ENCODE peak calls at places on chromosomes 5 and 9, in five cellular contexts. One of them, this sample, is unnamed.

GRCh38 chr5:58764199-58764598 is 181.3 kb downstream of the RAB3C start:
- DNase-seq in upper lobe of right lung: no peak
- DNase-seq in mesothelial cell of epicardium: no peak
- DNase-seq in AG09319: no peak
- DNase-seq in GM12865: no peak
- DNase-seq in this sample: no peak

GRCh38 chr5:142915840-142916424 is 145.8 kb downstream of the ARHGAP26 start:
- DNase-seq in upper lobe of right lung: no peak
- DNase-seq in mesothelial cell of epicardium: no peak
- DNase-seq in AG09319: no peak
- DNase-seq in GM12865: peak
- DNase-seq in this sample: no peak

GRCh38 chr9:73118297-73118696 is 33.4 kb upstream of the ANXA1 start:
- DNase-seq in upper lobe of right lung: no peak
- DNase-seq in mesothelial cell of epicardium: no peak
- DNase-seq in AG09319: no peak
- DNase-seq in GM12865: no peak
- DNase-seq in this sample: no peak

GRCh38 chr5:143218563-143219170 is 184.8 kb downstream of the NR3C1 start:
- DNase-seq in upper lobe of right lung: no peak
- DNase-seq in mesothelial cell of epicardium: no peak
- DNase-seq in AG09319: no peak
- DNase-seq in GM12865: peak
- DNase-seq in this sample: no peak

GRCh38 chr9:26677965-26678745 is 214.4 kb downstream of the CAAP1 start:
- DNase-seq in upper lobe of right lung: no peak
- DNase-seq in mesothelial cell of epicardium: no peak
- DNase-seq in AG09319: no peak
- DNase-seq in GM12865: no peak
- DNase-seq in this sample: no peak

GRCh38 chr5:146199216-146199815 is 4.1 kb upstream of the RBM27 start:
- DNase-seq in upper lobe of right lung: no peak
- DNase-seq in mesothelial cell of epicardium: no peak
- DNase-seq in AG09319: no peak
- DNase-seq in GM12865: no peak
- DNase-seq in this sample: no peak

GRCh38 chr5:149617760-149618306 is 36.5 kb downstream of the ARHGEF37 start:
- DNase-seq in upper lobe of right lung: no peak
- DNase-seq in mesothelial cell of epicardium: no peak
- DNase-seq in AG09319: no peak
- DNase-seq in GM12865: peak
- DNase-seq in this sample: no peak

GRCh38 chr5:18113724-18114123 is 479.5 kb downstream of the TAF11L14 start:
- DNase-seq in upper lobe of right lung: no peak
- DNase-seq in mesothelial cell of epicardium: no peak
- DNase-seq in AG09319: no peak
- DNase-seq in GM12865: no peak
- DNase-seq in this sample: no peak

GRCh38 chr9:967436-967835 is 9.0 kb upstream of the DMRT3 start:
- DNase-seq in upper lobe of right lung: no peak
- DNase-seq in mesothelial cell of epicardium: no peak
- DNase-seq in AG09319: no peak
- DNase-seq in GM12865: no peak
- DNase-seq in this sample: no peak

GRCh38 chr5:171821286-171821685 is 35.7 kb downstream of the SMIM23 start:
- DNase-seq in upper lobe of right lung: no peak
- DNase-seq in mesothelial cell of epicardium: no peak
- DNase-seq in AG09319: no peak
- DNase-seq in GM12865: no peak
- DNase-seq in this sample: no peak

GRCh38 chr9:90894956-90895687 is 93.5 kb downstream of the SYK start:
- DNase-seq in upper lobe of right lung: no peak
- DNase-seq in mesothelial cell of epicardium: no peak
- DNase-seq in AG09319: no peak
- DNase-seq in GM12865: no peak
- DNase-seq in this sample: no peak

GRCh38 chr5:16483361-16483760 is 17.8 kb upstream of the ZNF622 start:
- DNase-seq in upper lobe of right lung: no peak
- DNase-seq in mesothelial cell of epicardium: no peak
- DNase-seq in AG09319: no peak
- DNase-seq in GM12865: no peak
- DNase-seq in this sample: no peak

GRCh38 chr5:173857231-173857630 is 30.9 kb upstream of the CPEB4 start:
- DNase-seq in upper lobe of right lung: no peak
- DNase-seq in mesothelial cell of epicardium: no peak
- DNase-seq in AG09319: no peak
- DNase-seq in GM12865: no peak
- DNase-seq in this sample: no peak

GRCh38 chr5:180785794-180786221 is 16.8 kb downstream of the MGAT1 start:
- DNase-seq in upper lobe of right lung: peak
- DNase-seq in mesothelial cell of epicardium: peak
- DNase-seq in AG09319: peak
- DNase-seq in GM12865: no peak
- DNase-seq in this sample: no peak

GRCh38 chr5:68178579-68178978 is 37.0 kb upstream of the PIK3R1 start:
- DNase-seq in upper lobe of right lung: no peak
- DNase-seq in mesothelial cell of epicardium: no peak
- DNase-seq in AG09319: no peak
- DNase-seq in GM12865: no peak
- DNase-seq in this sample: no peak

GRCh38 chr5:95087819-95088317 is 197.0 kb downstream of the MCTP1 start:
- DNase-seq in upper lobe of right lung: no peak
- DNase-seq in mesothelial cell of epicardium: no peak
- DNase-seq in AG09319: no peak
- DNase-seq in GM12865: peak
- DNase-seq in this sample: no peak

GRCh38 chr9:81690251-81690851 is 1.0 kb upstream of the TLE1 start:
- DNase-seq in upper lobe of right lung: peak
- DNase-seq in mesothelial cell of epicardium: peak
- DNase-seq in AG09319: no peak
- DNase-seq in GM12865: no peak
- DNase-seq in this sample: peak

GRCh38 chr9:110207071-110207923 is 662 bp downstream of the C9orf152 start:
- DNase-seq in upper lobe of right lung: peak
- DNase-seq in mesothelial cell of epicardium: no peak
- DNase-seq in AG09319: no peak
- DNase-seq in GM12865: no peak
- DNase-seq in this sample: no peak

GRCh38 chr9:108443741-108444140 is 412.0 kb downstream of the ACTL7B start:
- DNase-seq in upper lobe of right lung: no peak
- DNase-seq in mesothelial cell of epicardium: no peak
- DNase-seq in AG09319: no peak
- DNase-seq in GM12865: no peak
- DNase-seq in this sample: no peak
- TF ChIP-seq CTCF in upper lobe of right lung: no peak
- TF ChIP-seq CTCF in mesothelial cell of epicardium: no peak
- TF ChIP-seq CTCF in AG09319: peak
- TF ChIP-seq CTCF in GM12865: no peak
- TF ChIP-seq CTCF in this sample: no peak

GRCh38 chr5:174903333-174903732 is 179.0 kb downstream of the MSX2 start:
- DNase-seq in upper lobe of right lung: no peak
- DNase-seq in mesothelial cell of epicardium: no peak
- DNase-seq in AG09319: no peak
- DNase-seq in GM12865: no peak
- DNase-seq in this sample: no peak
- TF ChIP-seq CTCF in upper lobe of right lung: no peak
- TF ChIP-seq CTCF in mesothelial cell of epicardium: no peak
- TF ChIP-seq CTCF in AG09319: no peak
- TF ChIP-seq CTCF in GM12865: peak
- TF ChIP-seq CTCF in this sample: no peak

GRCh38 chr9:89458768-89459496 is 39.0 kb downstream of the SEMA4D start:
- DNase-seq in upper lobe of right lung: no peak
- DNase-seq in mesothelial cell of epicardium: no peak
- DNase-seq in AG09319: no peak
- DNase-seq in GM12865: no peak
- DNase-seq in this sample: no peak
- TF ChIP-seq CTCF in upper lobe of right lung: no peak
- TF ChIP-seq CTCF in mesothelial cell of epicardium: no peak
- TF ChIP-seq CTCF in AG09319: no peak
- TF ChIP-seq CTCF in GM12865: no peak
- TF ChIP-seq CTCF in this sample: no peak

GRCh38 chr9:15501803-15502202 is 9.0 kb downstream of the PSIP1 start:
- DNase-seq in upper lobe of right lung: no peak
- DNase-seq in mesothelial cell of epicardium: no peak
- DNase-seq in AG09319: no peak
- DNase-seq in GM12865: no peak
- DNase-seq in this sample: no peak

GRCh38 chr9:15510789-15511575 is at the start of gene PSIP1:
- DNase-seq in upper lobe of right lung: peak
- DNase-seq in mesothelial cell of epicardium: peak
- DNase-seq in AG09319: peak
- DNase-seq in GM12865: peak
- DNase-seq in this sample: peak

GRCh38 chr9:15509931-15510788 is 610 bp downstream of the PSIP1 start:
- DNase-seq in upper lobe of right lung: peak
- DNase-seq in mesothelial cell of epicardium: peak
- DNase-seq in AG09319: no peak
- DNase-seq in GM12865: peak
- DNase-seq in this sample: no peak

GRCh38 chr9:15501179-15501578 is 9.6 kb downstream of the PSIP1 start:
- DNase-seq in upper lobe of right lung: no peak
- DNase-seq in mesothelial cell of epicardium: no peak
- DNase-seq in AG09319: no peak
- DNase-seq in GM12865: no peak
- DNase-seq in this sample: no peak

GRCh38 chr9:15505927-15506326 is 4.8 kb downstream of the PSIP1 start:
- DNase-seq in upper lobe of right lung: no peak
- DNase-seq in mesothelial cell of epicardium: no peak
- DNase-seq in AG09319: no peak
- DNase-seq in GM12865: no peak
- DNase-seq in this sample: no peak
- TF ChIP-seq CTCF in upper lobe of right lung: no peak
- TF ChIP-seq CTCF in mesothelial cell of epicardium: no peak
- TF ChIP-seq CTCF in AG09319: no peak
- TF ChIP-seq CTCF in GM12865: peak
- TF ChIP-seq CTCF in this sample: no peak

GRCh38 chr5:10528056-10528816 is 35.6 kb upstream of the ANKRD33B start:
- DNase-seq in upper lobe of right lung: no peak
- DNase-seq in mesothelial cell of epicardium: no peak
- DNase-seq in AG09319: peak
- DNase-seq in GM12865: peak
- DNase-seq in this sample: no peak
- TF ChIP-seq CTCF in upper lobe of right lung: no peak
- TF ChIP-seq CTCF in mesothelial cell of epicardium: no peak
- TF ChIP-seq CTCF in AG09319: peak
- TF ChIP-seq CTCF in GM12865: no peak
- TF ChIP-seq CTCF in this sample: no peak

GRCh38 chr9:120868339-120868675 is 8.7 kb downstream of the PHF19 start:
- DNase-seq in upper lobe of right lung: no peak
- DNase-seq in mesothelial cell of epicardium: no peak
- DNase-seq in AG09319: peak
- DNase-seq in GM12865: no peak
- DNase-seq in this sample: no peak
- TF ChIP-seq CTCF in upper lobe of right lung: no peak
- TF ChIP-seq CTCF in mesothelial cell of epicardium: no peak
- TF ChIP-seq CTCF in AG09319: peak
- TF ChIP-seq CTCF in GM12865: no peak
- TF ChIP-seq CTCF in this sample: no peak

DNA sequence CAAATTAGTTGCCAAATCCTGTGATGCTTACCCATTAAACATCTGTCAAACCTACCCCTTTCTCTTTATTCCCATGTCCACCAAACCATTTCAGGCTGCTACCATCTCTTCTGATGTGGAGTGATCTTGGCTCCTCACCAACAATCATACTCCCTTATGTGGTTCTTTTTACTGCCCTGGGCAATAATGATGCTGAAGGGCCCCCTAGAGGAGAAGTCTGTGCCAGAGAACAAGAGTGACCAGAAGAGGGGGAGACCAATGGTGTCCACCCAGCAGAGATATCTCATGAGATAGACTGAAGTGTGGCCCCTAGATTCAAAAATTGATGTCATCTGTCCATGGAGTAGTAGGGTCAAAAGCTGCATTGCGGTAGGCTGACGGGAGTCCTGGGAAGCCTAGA is 10.9 kb downstream of the LRRC70 start:
- DNase-seq in upper lobe of right lung: no peak
- DNase-seq in mesothelial cell of epicardium: no peak
- DNase-seq in AG09319: no peak
- DNase-seq in GM12865: no peak
- DNase-seq in this sample: no peak
- TF ChIP-seq CTCF in upper lobe of right lung: no peak
- TF ChIP-seq CTCF in mesothelial cell of epicardium: no peak
- TF ChIP-seq CTCF in AG09319: no peak
- TF ChIP-seq CTCF in GM12865: no peak
- TF ChIP-seq CTCF in this sample: no peak

DNA sequence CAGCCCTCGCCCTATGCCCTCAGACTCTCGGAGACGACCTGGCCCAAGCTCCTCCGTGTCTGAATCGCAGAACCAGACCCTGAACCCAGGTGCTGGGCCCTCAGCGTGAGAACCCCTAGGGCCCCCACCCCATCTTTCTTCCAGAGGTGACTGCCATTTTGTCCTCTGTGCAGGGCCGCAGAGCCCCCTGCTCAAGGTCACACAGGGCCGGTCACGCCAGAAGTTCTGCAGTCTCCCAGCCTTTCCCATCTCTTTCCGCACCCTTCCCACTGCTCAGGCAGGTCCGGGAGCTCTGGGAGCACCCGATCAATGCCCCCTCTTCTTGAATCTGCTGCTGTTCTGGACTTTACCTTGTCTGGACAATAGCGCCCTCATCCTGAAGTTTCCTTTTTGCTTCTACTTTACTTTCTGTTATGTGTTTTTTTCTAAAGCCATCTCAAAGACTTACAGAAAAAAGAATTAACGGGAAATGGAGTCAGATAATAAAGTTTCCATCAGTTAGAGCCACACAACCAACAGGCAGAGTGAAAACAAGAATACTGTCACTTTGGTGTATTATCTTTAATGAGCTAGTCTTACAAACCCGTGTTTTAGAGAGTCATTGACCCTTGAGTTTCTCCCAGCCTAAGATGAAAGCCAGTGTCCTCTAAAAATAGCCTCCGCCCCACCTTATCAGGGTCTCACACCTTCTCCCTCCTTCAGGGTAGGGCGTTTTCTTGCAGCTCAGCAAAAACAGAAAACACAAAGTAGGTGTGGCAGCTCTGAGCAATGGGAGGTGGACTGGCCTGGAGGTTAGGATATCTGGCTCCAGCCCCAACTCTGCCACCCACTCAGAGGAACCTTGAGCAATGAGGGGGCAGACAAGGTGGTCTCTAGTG is 1.8 kb downstream of the TMOD1 start:
- DNase-seq in upper lobe of right lung: no peak
- DNase-seq in mesothelial cell of epicardium: no peak
- DNase-seq in AG09319: no peak
- DNase-seq in GM12865: peak
- DNase-seq in this sample: no peak
- TF ChIP-seq CTCF in upper lobe of right lung: no peak
- TF ChIP-seq CTCF in mesothelial cell of epicardium: no peak
- TF ChIP-seq CTCF in AG09319: no peak
- TF ChIP-seq CTCF in GM12865: peak
- TF ChIP-seq CTCF in this sample: no peak

DNA sequence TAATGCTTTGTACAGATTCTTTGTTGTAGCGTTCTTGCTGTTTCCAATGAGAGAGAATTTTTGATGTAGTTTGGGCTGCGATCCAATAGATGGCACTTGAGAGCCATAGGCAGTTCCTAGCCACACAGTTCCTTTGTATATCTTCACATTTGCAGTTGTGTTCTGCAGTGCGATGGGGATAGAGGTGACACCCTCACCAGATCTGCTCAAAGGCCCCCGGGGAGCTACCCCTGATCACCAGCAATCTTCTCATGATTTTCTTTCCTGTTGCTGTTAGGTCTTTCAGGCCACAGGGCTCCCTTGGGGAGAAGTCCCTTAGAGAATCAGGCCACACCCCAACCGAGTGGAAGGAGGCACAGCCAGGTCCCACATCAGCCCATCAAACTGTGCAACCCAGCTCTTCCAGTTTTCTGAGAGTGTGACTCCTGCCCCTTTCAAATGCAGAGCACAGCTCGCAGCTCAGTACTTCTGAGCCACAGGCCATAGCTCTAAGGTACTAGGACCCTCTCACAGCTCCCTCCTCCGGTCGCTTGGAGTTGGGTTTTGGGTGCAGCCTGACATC is 353.7 kb downstream of the SLCO4C1 start:
- DNase-seq in upper lobe of right lung: no peak
- DNase-seq in mesothelial cell of epicardium: no peak
- DNase-seq in AG09319: no peak
- DNase-seq in GM12865: peak
- DNase-seq in this sample: no peak
- TF ChIP-seq CTCF in upper lobe of right lung: peak
- TF ChIP-seq CTCF in mesothelial cell of epicardium: peak
- TF ChIP-seq CTCF in AG09319: no peak
- TF ChIP-seq CTCF in GM12865: peak
- TF ChIP-seq CTCF in this sample: peak